ENCODE peak calls at places on chromosomes 12 and 14, in eight cellular contexts. One of them, this sample, is unnamed.

GRCh38 chr12:105334568-105334967 is 4.1 kb downstream of the C12orf75 start:
- DNase-seq in NCI-H345: no peak
- DNase-seq in AG04450: peak; percentile 57
- DNase-seq in CD4-positive, alpha-beta T cell: no peak
- DNase-seq in occipital lobe: no peak
- DNase-seq in A172: no peak
- DNase-seq in stimulated activated CD4-positive, alpha-beta T cell treated with anti-CD3 and anti-CD28 coated beads, Interleukin-2, amount 100 ng/mL, for 24 hours: no peak
- DNase-seq in HEK293T: no peak
- DNase-seq in this sample: no peak

GRCh38 chr12:12902036-12902435 is 10.7 kb downstream of the GPRC5A start:
- DNase-seq in stimulated activated CD4-positive, alpha-beta T cell treated with anti-CD3 and anti-CD28 coated beads, Interleukin-2, amount 100 ng/mL, for 24 hours: no peak
- DNase-seq in AG04450: no peak
- DNase-seq in NCI-H345: no peak
- DNase-seq in A172: no peak
- DNase-seq in CD4-positive, alpha-beta T cell: no peak
- DNase-seq in occipital lobe: no peak
- DNase-seq in HEK293T: no peak
- DNase-seq in this sample: no peak

GRCh38 chr14:35944847-35945246 is 118.7 kb downstream of the BRMS1L start:
- DNase-seq in AG04450: no peak
- DNase-seq in CD4-positive, alpha-beta T cell: no peak
- DNase-seq in stimulated activated CD4-positive, alpha-beta T cell treated with anti-CD3 and anti-CD28 coated beads, Interleukin-2, amount 100 ng/mL, for 24 hours: no peak
- DNase-seq in occipital lobe: no peak
- DNase-seq in NCI-H345: peak; percentile 34
- DNase-seq in HEK293T: peak; percentile 63
- DNase-seq in A172: peak; percentile 8
- DNase-seq in this sample: no peak

GRCh38 chr14:104264495-104265265 is 126.3 kb downstream of the KIF26A start:
- DNase-seq in stimulated activated CD4-positive, alpha-beta T cell treated with anti-CD3 and anti-CD28 coated beads, Interleukin-2, amount 100 ng/mL, for 24 hours: no peak
- DNase-seq in AG04450: no peak
- DNase-seq in occipital lobe: no peak
- DNase-seq in A172: no peak
- DNase-seq in HEK293T: no peak
- DNase-seq in CD4-positive, alpha-beta T cell: no peak
- DNase-seq in NCI-H345: no peak
- DNase-seq in this sample: no peak

GRCh38 chr14:104135904-104136471 is 2.4 kb upstream of the KIF26A start:
- DNase-seq in stimulated activated CD4-positive, alpha-beta T cell treated with anti-CD3 and anti-CD28 coated beads, Interleukin-2, amount 100 ng/mL, for 24 hours: no peak
- DNase-seq in NCI-H345: no peak
- DNase-seq in CD4-positive, alpha-beta T cell: no peak
- DNase-seq in AG04450: no peak
- DNase-seq in A172: no peak
- DNase-seq in HEK293T: peak; percentile 50
- DNase-seq in occipital lobe: no peak
- DNase-seq in this sample: no peak

GRCh38 chr14:71716371-71716770 is 215.9 kb upstream of the RGS6 start:
- DNase-seq in HEK293T: no peak
- DNase-seq in stimulated activated CD4-positive, alpha-beta T cell treated with anti-CD3 and anti-CD28 coated beads, Interleukin-2, amount 100 ng/mL, for 24 hours: no peak
- DNase-seq in occipital lobe: no peak
- DNase-seq in CD4-positive, alpha-beta T cell: no peak
- DNase-seq in AG04450: no peak
- DNase-seq in A172: no peak
- DNase-seq in NCI-H345: no peak
- DNase-seq in this sample: no peak

GRCh38 chr12:6828671-6829531 is 694 bp downstream of the P3H3 start:
- DNase-seq in stimulated activated CD4-positive, alpha-beta T cell treated with anti-CD3 and anti-CD28 coated beads, Interleukin-2, amount 100 ng/mL, for 24 hours: peak; percentile 39
- DNase-seq in occipital lobe: no peak
- DNase-seq in AG04450: no peak
- DNase-seq in CD4-positive, alpha-beta T cell: no peak
- DNase-seq in HEK293T: peak; percentile 51
- DNase-seq in NCI-H345: peak; percentile 54
- DNase-seq in A172: no peak
- DNase-seq in this sample: no peak

GRCh38 chr14:42550282-42550681 is 943.6 kb downstream of the LRFN5 start:
- DNase-seq in stimulated activated CD4-positive, alpha-beta T cell treated with anti-CD3 and anti-CD28 coated beads, Interleukin-2, amount 100 ng/mL, for 24 hours: no peak
- DNase-seq in A172: no peak
- DNase-seq in NCI-H345: no peak
- DNase-seq in AG04450: no peak
- DNase-seq in CD4-positive, alpha-beta T cell: no peak
- DNase-seq in HEK293T: no peak
- DNase-seq in occipital lobe: no peak
- DNase-seq in this sample: no peak

GRCh38 chr14:54818201-54819133 is 84.2 kb downstream of the GCH1 start:
- DNase-seq in AG04450: no peak
- DNase-seq in HEK293T: peak; percentile 57
- DNase-seq in occipital lobe: no peak
- DNase-seq in NCI-H345: peak; percentile 24
- DNase-seq in A172: peak; percentile 82
- DNase-seq in stimulated activated CD4-positive, alpha-beta T cell treated with anti-CD3 and anti-CD28 coated beads, Interleukin-2, amount 100 ng/mL, for 24 hours: no peak
- DNase-seq in CD4-positive, alpha-beta T cell: no peak
- DNase-seq in this sample: no peak

GRCh38 chr12:13686243-13686642 is 295.2 kb downstream of the GRIN2B start:
- DNase-seq in stimulated activated CD4-positive, alpha-beta T cell treated with anti-CD3 and anti-CD28 coated beads, Interleukin-2, amount 100 ng/mL, for 24 hours: no peak
- DNase-seq in AG04450: no peak
- DNase-seq in CD4-positive, alpha-beta T cell: no peak
- DNase-seq in HEK293T: no peak
- DNase-seq in occipital lobe: no peak
- DNase-seq in NCI-H345: no peak
- DNase-seq in A172: no peak
- DNase-seq in this sample: no peak

GRCh38 chr12:19036673-19037357 is 92.7 kb upstream of the PLEKHA5 start:
- DNase-seq in NCI-H345: no peak
- DNase-seq in HEK293T: no peak
- DNase-seq in AG04450: no peak
- DNase-seq in A172: peak; percentile 10
- DNase-seq in stimulated activated CD4-positive, alpha-beta T cell treated with anti-CD3 and anti-CD28 coated beads, Interleukin-2, amount 100 ng/mL, for 24 hours: no peak
- DNase-seq in occipital lobe: no peak
- DNase-seq in CD4-positive, alpha-beta T cell: no peak
- DNase-seq in this sample: no peak

GRCh38 chr12:69254046-69254445 is 14.7 kb downstream of the CPSF6 start:
- DNase-seq in stimulated activated CD4-positive, alpha-beta T cell treated with anti-CD3 and anti-CD28 coated beads, Interleukin-2, amount 100 ng/mL, for 24 hours: no peak
- DNase-seq in CD4-positive, alpha-beta T cell: no peak
- DNase-seq in NCI-H345: peak; percentile 26
- DNase-seq in AG04450: no peak
- DNase-seq in HEK293T: peak; percentile 20
- DNase-seq in occipital lobe: no peak
- DNase-seq in A172: peak; percentile 42
- DNase-seq in this sample: no peak

GRCh38 chr12:103783744-103784664 is 57.0 kb downstream of the NT5DC3 start:
- DNase-seq in occipital lobe: no peak
- DNase-seq in NCI-H345: no peak
- DNase-seq in A172: no peak
- DNase-seq in CD4-positive, alpha-beta T cell: no peak
- DNase-seq in AG04450: no peak
- DNase-seq in stimulated activated CD4-positive, alpha-beta T cell treated with anti-CD3 and anti-CD28 coated beads, Interleukin-2, amount 100 ng/mL, for 24 hours: no peak
- DNase-seq in HEK293T: no peak
- DNase-seq in this sample: no peak

GRCh38 chr14:99094901-99095300 is 177.1 kb downstream of the BCL11B start:
- DNase-seq in stimulated activated CD4-positive, alpha-beta T cell treated with anti-CD3 and anti-CD28 coated beads, Interleukin-2, amount 100 ng/mL, for 24 hours: no peak
- DNase-seq in occipital lobe: no peak
- DNase-seq in A172: no peak
- DNase-seq in NCI-H345: no peak
- DNase-seq in AG04450: no peak
- DNase-seq in CD4-positive, alpha-beta T cell: no peak
- DNase-seq in HEK293T: no peak
- DNase-seq in this sample: no peak

GRCh38 chr12:104012331-104012730 is 37.7 kb downstream of the GLT8D2 start:
- DNase-seq in NCI-H345: no peak
- DNase-seq in AG04450: no peak
- DNase-seq in occipital lobe: no peak
- DNase-seq in A172: no peak
- DNase-seq in CD4-positive, alpha-beta T cell: no peak
- DNase-seq in HEK293T: no peak
- DNase-seq in stimulated activated CD4-positive, alpha-beta T cell treated with anti-CD3 and anti-CD28 coated beads, Interleukin-2, amount 100 ng/mL, for 24 hours: no peak
- DNase-seq in this sample: no peak

GRCh38 chr14:100529561-100530031 is 57.6 kb downstream of the BEGAIN start:
- DNase-seq in NCI-H345: no peak
- DNase-seq in HEK293T: no peak
- DNase-seq in CD4-positive, alpha-beta T cell: no peak
- DNase-seq in A172: no peak
- DNase-seq in stimulated activated CD4-positive, alpha-beta T cell treated with anti-CD3 and anti-CD28 coated beads, Interleukin-2, amount 100 ng/mL, for 24 hours: no peak
- DNase-seq in AG04450: no peak
- DNase-seq in occipital lobe: no peak
- DNase-seq in this sample: no peak

GRCh38 chr14:55957950-55958349 is 160.3 kb upstream of the PELI2 start:
- DNase-seq in stimulated activated CD4-positive, alpha-beta T cell treated with anti-CD3 and anti-CD28 coated beads, Interleukin-2, amount 100 ng/mL, for 24 hours: no peak
- DNase-seq in HEK293T: no peak
- DNase-seq in NCI-H345: no peak
- DNase-seq in CD4-positive, alpha-beta T cell: no peak
- DNase-seq in occipital lobe: no peak
- DNase-seq in AG04450: no peak
- DNase-seq in A172: no peak
- DNase-seq in this sample: peak; percentile 48

GRCh38 chr12:110597885-110598284 is 14.8 kb upstream of the PPTC7 start:
- DNase-seq in A172: no peak
- DNase-seq in stimulated activated CD4-positive, alpha-beta T cell treated with anti-CD3 and anti-CD28 coated beads, Interleukin-2, amount 100 ng/mL, for 24 hours: no peak
- DNase-seq in NCI-H345: no peak
- DNase-seq in occipital lobe: no peak
- DNase-seq in CD4-positive, alpha-beta T cell: no peak
- DNase-seq in AG04450: no peak
- DNase-seq in HEK293T: no peak
- DNase-seq in this sample: no peak

GRCh38 chr12:109759595-109759994 is 46.0 kb downstream of the FAM222A start:
- DNase-seq in CD4-positive, alpha-beta T cell: no peak
- DNase-seq in A172: no peak
- DNase-seq in HEK293T: no peak
- DNase-seq in stimulated activated CD4-positive, alpha-beta T cell treated with anti-CD3 and anti-CD28 coated beads, Interleukin-2, amount 100 ng/mL, for 24 hours: no peak
- DNase-seq in occipital lobe: no peak
- DNase-seq in AG04450: no peak
- DNase-seq in NCI-H345: no peak
- DNase-seq in this sample: no peak

GRCh38 chr12:32249701-32250270 is 143.1 kb downstream of the BICD1 start:
- DNase-seq in CD4-positive, alpha-beta T cell: no peak
- DNase-seq in occipital lobe: no peak
- DNase-seq in AG04450: no peak
- DNase-seq in A172: no peak
- DNase-seq in stimulated activated CD4-positive, alpha-beta T cell treated with anti-CD3 and anti-CD28 coated beads, Interleukin-2, amount 100 ng/mL, for 24 hours: no peak
- DNase-seq in NCI-H345: no peak
- DNase-seq in HEK293T: no peak
- DNase-seq in this sample: no peak

GRCh38 chr12:81627336-81628189 is 131.6 kb downstream of the PPFIA2 start:
- DNase-seq in A172: peak; percentile 50
- DNase-seq in occipital lobe: no peak
- DNase-seq in NCI-H345: peak; percentile 62
- DNase-seq in stimulated activated CD4-positive, alpha-beta T cell treated with anti-CD3 and anti-CD28 coated beads, Interleukin-2, amount 100 ng/mL, for 24 hours: no peak
- DNase-seq in HEK293T: peak; percentile 22
- DNase-seq in CD4-positive, alpha-beta T cell: no peak
- DNase-seq in AG04450: peak; percentile 0
- DNase-seq in this sample: peak; percentile 50

GRCh38 chr12:132851465-132851864 is 22.8 kb upstream of the GOLGA3 start:
- DNase-seq in A172: no peak
- DNase-seq in occipital lobe: no peak
- DNase-seq in CD4-positive, alpha-beta T cell: no peak
- DNase-seq in AG04450: no peak
- DNase-seq in stimulated activated CD4-positive, alpha-beta T cell treated with anti-CD3 and anti-CD28 coated beads, Interleukin-2, amount 100 ng/mL, for 24 hours: no peak
- DNase-seq in NCI-H345: no peak
- DNase-seq in HEK293T: no peak
- DNase-seq in this sample: no peak

GRCh38 chr12:52319097-52319496 is 2.1 kb downstream of the KRT83 start:
- DNase-seq in A172: no peak
- DNase-seq in HEK293T: no peak
- DNase-seq in stimulated activated CD4-positive, alpha-beta T cell treated with anti-CD3 and anti-CD28 coated beads, Interleukin-2, amount 100 ng/mL, for 24 hours: no peak
- DNase-seq in occipital lobe: no peak
- DNase-seq in NCI-H345: peak; percentile 39
- DNase-seq in AG04450: no peak
- DNase-seq in CD4-positive, alpha-beta T cell: no peak
- DNase-seq in this sample: no peak

GRCh38 chr12:118773956-118774723 is 207.2 kb upstream of the SRRM4 start:
- DNase-seq in AG04450: no peak
- DNase-seq in NCI-H345: peak; percentile 97
- DNase-seq in A172: no peak
- DNase-seq in CD4-positive, alpha-beta T cell: no peak
- DNase-seq in stimulated activated CD4-positive, alpha-beta T cell treated with anti-CD3 and anti-CD28 coated beads, Interleukin-2, amount 100 ng/mL, for 24 hours: no peak
- DNase-seq in HEK293T: no peak
- DNase-seq in occipital lobe: peak; percentile 85
- DNase-seq in this sample: no peak

This sample was measured in COLO829.